ENCODE peak calls at places on chromosomes 4 and X, in four cellular contexts. One of them, this sample, is unnamed.

GRCh38 chr4:127586922-127587571 is 45.7 kb upstream of the INTU start:
- DNase-seq in stimulated activated CD8-positive, alpha-beta memory T cell treated with anti-CD3 and anti-CD28 coated beads, Interleukin-7, amount 100 ng/mL, for 24 hours: no peak
- DNase-seq in WERI-Rb-1: peak
- DNase-seq in T-helper 9 cell: no peak
- DNase-seq in this sample: peak

GRCh38 chr4:4182835-4183568 is 43.7 kb downstream of the OTOP1 start:
- DNase-seq in stimulated activated CD8-positive, alpha-beta memory T cell treated with anti-CD3 and anti-CD28 coated beads, Interleukin-7, amount 100 ng/mL, for 24 hours: no peak
- DNase-seq in WERI-Rb-1: peak
- DNase-seq in T-helper 9 cell: no peak
- DNase-seq in this sample: peak

GRCh38 chrX:13761606-13762005 is 27.1 kb downstream of the OFD1 start:
- DNase-seq in stimulated activated CD8-positive, alpha-beta memory T cell treated with anti-CD3 and anti-CD28 coated beads, Interleukin-7, amount 100 ng/mL, for 24 hours: no peak
- DNase-seq in WERI-Rb-1: no peak
- DNase-seq in T-helper 9 cell: no peak
- DNase-seq in this sample: no peak

GRCh38 chrX:29172880-29173279 is 585.6 kb downstream of the IL1RAPL1 start:
- DNase-seq in stimulated activated CD8-positive, alpha-beta memory T cell treated with anti-CD3 and anti-CD28 coated beads, Interleukin-7, amount 100 ng/mL, for 24 hours: no peak
- DNase-seq in WERI-Rb-1: no peak
- DNase-seq in T-helper 9 cell: no peak
- DNase-seq in this sample: peak

GRCh38 chr4:169103966-169104412 is 93.9 kb upstream of the CBR4 start:
- DNase-seq in stimulated activated CD8-positive, alpha-beta memory T cell treated with anti-CD3 and anti-CD28 coated beads, Interleukin-7, amount 100 ng/mL, for 24 hours: no peak
- DNase-seq in WERI-Rb-1: no peak
- DNase-seq in T-helper 9 cell: no peak
- DNase-seq in this sample: no peak

GRCh38 chrX:82412851-82413250 is 1095.2 kb upstream of the POU3F4 start:
- DNase-seq in stimulated activated CD8-positive, alpha-beta memory T cell treated with anti-CD3 and anti-CD28 coated beads, Interleukin-7, amount 100 ng/mL, for 24 hours: no peak
- DNase-seq in WERI-Rb-1: no peak
- DNase-seq in T-helper 9 cell: no peak
- DNase-seq in this sample: peak

GRCh38 chr4:169620846-169621228 is 459 bp downstream of the CLCN3 start:
- DNase-seq in stimulated activated CD8-positive, alpha-beta memory T cell treated with anti-CD3 and anti-CD28 coated beads, Interleukin-7, amount 100 ng/mL, for 24 hours: no peak
- DNase-seq in WERI-Rb-1: no peak
- DNase-seq in T-helper 9 cell: no peak
- DNase-seq in this sample: no peak

GRCh38 chr4:48779095-48779997 is 733 bp downstream of the FRYL start:
- DNase-seq in stimulated activated CD8-positive, alpha-beta memory T cell treated with anti-CD3 and anti-CD28 coated beads, Interleukin-7, amount 100 ng/mL, for 24 hours: peak
- DNase-seq in WERI-Rb-1: peak
- DNase-seq in T-helper 9 cell: peak
- DNase-seq in this sample: no peak

GRCh38 chr4:113476800-113477199 is 284.7 kb downstream of the CAMK2D start:
- DNase-seq in stimulated activated CD8-positive, alpha-beta memory T cell treated with anti-CD3 and anti-CD28 coated beads, Interleukin-7, amount 100 ng/mL, for 24 hours: peak
- DNase-seq in WERI-Rb-1: no peak
- DNase-seq in T-helper 9 cell: no peak
- DNase-seq in this sample: no peak